ENCODE peak calls at places on chromosomes 12 and 14, in nine cellular contexts. I, W, O, N, G, M, K, F and Y are unnamed samples.

GRCh38 chr14:51327376-51327775 is 87.3 kb downstream of the TMX1 start:
- DNase-seq in I (no peak), W (no peak), O (no peak), N (no peak), G (no peak), M (no peak), K (no peak), F (no peak), Y (peak; percentile 25)

GRCh38 chr14:44317433-44317746 is 189.7 kb downstream of the FSCB start:
- DNase-seq in I (no peak), W (no peak), O (no peak), N (no peak), G (no peak), M (no peak), K (no peak), F (no peak), Y (no peak)

GRCh38 chr12:64006211-64006610 is 161.7 kb downstream of the SRGAP1 start:
- DNase-seq in I (no peak), W (no peak), O (no peak), N (no peak), G (peak; percentile 89), M (no peak), K (no peak), F (no peak), Y (no peak)

GRCh38 chr12:105920161-105920684 is 218.5 kb downstream of the NUAK1 start:
- DNase-seq in I (no peak), W (no peak), O (no peak), N (no peak), G (no peak), M (no peak), K (no peak), F (no peak), Y (no peak)

GRCh38 chr14:54329082-54329695 is 67.6 kb upstream of the CDKN3 start:
- DNase-seq in I (peak; percentile 44), W (no peak), O (no peak), N (no peak), G (peak; percentile 82), M (peak; percentile 83), K (peak; percentile 68), F (no peak), Y (no peak)

GRCh38 chr12:49750027-49750977 is 8.9 kb downstream of the TMBIM6 start:
- DNase-seq in I (peak; percentile 71), W (peak; percentile 28), O (no peak), N (peak; percentile 54), G (no peak), M (no peak), K (no peak), F (peak; percentile 22), Y (no peak)

GRCh38 chr14:101497910-101498860 is 63.1 kb upstream of the DIO3 start:
- DNase-seq in I (no peak), W (no peak), O (no peak), N (no peak), G (no peak), M (no peak), K (no peak), F (no peak), Y (no peak)

GRCh38 chr12:26130728-26131127 is 5.9 kb upstream of the BHLHE41 start:
- DNase-seq in I (no peak), W (no peak), O (no peak), N (no peak), G (no peak), M (no peak), K (no peak), F (no peak), Y (no peak)

GRCh38 chr14:95096476-95096875 is 60.9 kb downstream of the DICER1 start:
- DNase-seq in I (no peak), W (no peak), O (no peak), N (no peak), G (no peak), M (no peak), K (no peak), F (no peak), Y (no peak)

GRCh38 chr12:92596388-92596787 is 106.4 kb upstream of the PLEKHG7 start:
- DNase-seq in I (no peak), W (no peak), O (no peak), N (no peak), G (no peak), M (no peak), K (no peak), F (no peak), Y (no peak)

GRCh38 chr14:36583242-36584166 is 1.1 kb upstream of the NKX2-8 start:
- DNase-seq in I (no peak), W (no peak), O (no peak), N (no peak), G (no peak), M (no peak), K (peak; percentile 30), F (no peak), Y (no peak)

GRCh38 chr12:64611430-64612286 is 1.4 kb downstream of the RASSF3 start:
- DNase-seq in I (peak; percentile 57), W (no peak), O (no peak), N (peak; percentile 37), G (peak; percentile 55), M (no peak), K (peak; percentile 33), F (no peak), Y (no peak)

GRCh38 chr12:981176-981828 is 9.7 kb upstream of the ERC1 start:
- DNase-seq in I (no peak), W (no peak), O (no peak), N (no peak), G (no peak), M (no peak), K (no peak), F (no peak), Y (no peak)

GRCh38 chr14:61638595-61639391 is 56.5 kb upstream of the HIF1A start:
- DNase-seq in I (no peak), W (no peak), O (no peak), N (no peak), G (no peak), M (no peak), K (no peak), F (no peak), Y (no peak)

GRCh38 chr14:103840016-103840415 is 7.4 kb downstream of the PPP1R13B start:
- DNase-seq in I (no peak), W (no peak), O (no peak), N (no peak), G (no peak), M (peak; percentile 58), K (no peak), F (no peak), Y (no peak)

GRCh38 chr14:63448841-63449240 is 94.3 kb downstream of the PPP2R5E start:
- DNase-seq in I (no peak), W (no peak), O (no peak), N (no peak), G (no peak), M (no peak), K (no peak), F (no peak), Y (no peak)

GRCh38 chr14:94751321-94751720 is 18.6 kb downstream of the GSC start:
- DNase-seq in I (no peak), W (no peak), O (no peak), N (no peak), G (no peak), M (no peak), K (no peak), F (no peak), Y (no peak)

GRCh38 chr12:58668831-58669230 is 251.5 kb downstream of the LRIG3 start:
- DNase-seq in I (no peak), W (no peak), O (no peak), N (no peak), G (no peak), M (no peak), K (no peak), F (no peak), Y (no peak)

GRCh38 chr12:63164911-63165310 is 13.9 kb upstream of the AVPR1A start:
- DNase-seq in I (no peak), W (no peak), O (no peak), N (no peak), G (peak; percentile 34), M (no peak), K (no peak), F (no peak), Y (no peak)

GRCh38 chr14:54108481-54109471 is 152.2 kb upstream of the BMP4 start:
- DNase-seq in I (no peak), W (no peak), O (no peak), N (no peak), G (no peak), M (peak; percentile 65), K (no peak), F (no peak), Y (peak; percentile 38)

GRCh38 chr12:109192358-109192757 is 76.0 kb downstream of the ACACB start:
- DNase-seq in I (peak; percentile 74), W (no peak), O (no peak), N (no peak), G (no peak), M (no peak), K (no peak), F (no peak), Y (no peak)

GRCh38 chr12:27922591-27923139 is 49.9 kb downstream of the PTHLH start:
- DNase-seq in I (peak; percentile 87), W (no peak), O (no peak), N (no peak), G (no peak), M (peak; percentile 68), K (no peak), F (no peak), Y (no peak)

GRCh38 chr14:37196604-37197420 is 925 bp upstream of the MIPOL1 start:
- DNase-seq in I (no peak), W (no peak), O (no peak), N (no peak), G (no peak), M (no peak), K (no peak), F (no peak), Y (no peak)

GRCh38 chr12:81296556-81297305 is 218.9 kb downstream of the ACSS3 start:
- DNase-seq in I (peak; percentile 4), W (no peak), O (no peak), N (no peak), G (peak; percentile 48), M (peak; percentile 62), K (no peak), F (no peak), Y (no peak)

GRCh38 chr14:70660967-70661871 is 19.5 kb downstream of the TTC9 start:
- DNase-seq in I (no peak), W (no peak), O (no peak), N (peak; percentile 46), G (no peak), M (no peak), K (no peak), F (peak; percentile 18), Y (no peak)

GRCh38 chr14:104166698-104167097 is 28.3 kb downstream of the KIF26A start:
- DNase-seq in I (no peak), W (no peak), O (no peak), N (no peak), G (no peak), M (no peak), K (no peak), F (no peak), Y (no peak)

GRCh38 chr12:105822131-105823103 is 316.3 kb downstream of the NUAK1 start:
- DNase-seq in I (no peak), W (no peak), O (no peak), N (no peak), G (no peak), M (no peak), K (no peak), F (no peak), Y (no peak)

GRCh38 chr12:12927211-12928079 is 24.5 kb downstream of the GPRC5D start:
- DNase-seq in I (peak; percentile 92), W (no peak), O (no peak), N (peak; percentile 19), G (peak; percentile 83), M (no peak), K (peak; percentile 65), F (no peak), Y (no peak)

GRCh38 chr14:35159742-35160409 is 37.5 kb downstream of the PRORP start:
- DNase-seq in I (no peak), W (no peak), O (no peak), N (no peak), G (no peak), M (peak; percentile 78), K (no peak), F (no peak), Y (peak; percentile 98)

GRCh38 chr12:50075808-50076170 is 9.4 kb upstream of the SMARCD1 start:
- DNase-seq in I (no peak), W (no peak), O (no peak), N (no peak), G (no peak), M (no peak), K (no peak), F (no peak), Y (no peak)

GRCh38 chr12:20364501-20364900 is 3.8 kb upstream of the PDE3A start:
- DNase-seq in I (no peak), W (no peak), O (no peak), N (no peak), G (no peak), M (no peak), K (no peak), F (no peak), Y (no peak)